ENCODE peak calls at places on chromosome 2, in five cellular contexts. W, G, Z, Y and A are unnamed samples.
A peak's percentile ranks its signal among the peaks of the same experiment; 100 is the strongest.

GRCh38 chr2:67050621-67051020 is 346.5 kb upstream of the ETAA1 start:
- DNase-seq in W (no peak), G (no peak), Z (no peak), Y (peak; percentile 67), A (no peak)

GRCh38 chr2:111157798-111158197 is 37.1 kb downstream of the BCL2L11 start:
- DNase-seq in W (no peak), G (no peak), Z (no peak), Y (no peak), A (no peak)

GRCh38 chr2:6475155-6475940 is 390.4 kb downstream of the CMPK2 start:
- DNase-seq in W (no peak), G (no peak), Z (no peak), Y (no peak), A (no peak)

GRCh38 chr2:16665746-16666452 is at the start of gene CYRIA:
- DNase-seq in W (peak; percentile 70), G (peak; percentile 75), Z (peak; percentile 59), Y (no peak), A (no peak)

GRCh38 chr2:134399096-134399495 is 145.2 kb downstream of the MGAT5 start:
- DNase-seq in W (no peak), G (no peak), Z (no peak), Y (no peak), A (no peak)

GRCh38 chr2:61471905-61472805 is 1.3 kb upstream of the USP34 start:
- DNase-seq in W (no peak), G (no peak), Z (no peak), Y (peak; percentile 29), A (no peak)

GRCh38 chr2:121689356-121689755 is 40.1 kb upstream of the CLASP1 start:
- DNase-seq in W (no peak), G (no peak), Z (peak; percentile 24), Y (peak; percentile 69), A (no peak)

GRCh38 chr2:64846175-64846574 is 143.0 kb upstream of the SLC1A4 start:
- DNase-seq in W (no peak), G (no peak), Z (no peak), Y (peak; percentile 55), A (no peak)

GRCh38 chr2:43605079-43605655 is 9.3 kb upstream of the THADA start:
- DNase-seq in W (no peak), G (no peak), Z (peak; percentile 69), Y (peak; percentile 72), A (no peak)

GRCh38 chr2:164960159-164960558 is 4.8 kb upstream of the SLC38A11 start:
- DNase-seq in W (no peak), G (no peak), Z (no peak), Y (no peak), A (no peak)

GRCh38 chr2:9095690-9096089 is 92.2 kb upstream of the MBOAT2 start:
- DNase-seq in W (peak; percentile 66), G (peak; percentile 34), Z (no peak), Y (peak; percentile 44), A (no peak)

GRCh38 chr2:200797242-200797770 is 14.4 kb upstream of the BZW1 start:
- DNase-seq in W (no peak), G (peak; percentile 37), Z (no peak), Y (peak; percentile 26), A (no peak)

GRCh38 chr2:230418341-230419016 is 2.5 kb downstream of the SP100 start:
- DNase-seq in W (no peak), G (no peak), Z (no peak), Y (peak; percentile 77), A (no peak)

GRCh38 chr2:237281900-237282306 is 132.1 kb downstream of the COL6A3 start:
- DNase-seq in W (no peak), G (no peak), Z (no peak), Y (peak; percentile 97), A (no peak)

GRCh38 chr2:11827547-11827946 is 81.1 kb downstream of the LPIN1 start:
- DNase-seq in W (no peak), G (no peak), Z (no peak), Y (no peak), A (no peak)

GRCh38 chr2:148967056-148967455 is 71.4 kb upstream of the LYPD6B start:
- DNase-seq in W (no peak), G (no peak), Z (no peak), Y (no peak), A (no peak)

GRCh38 chr2:214069254-214069653 is 341.6 kb upstream of the VWC2L start:
- DNase-seq in W (no peak), G (no peak), Z (no peak), Y (peak; percentile 93), A (peak; percentile 89)

GRCh38 chr2:196590286-196590685 is 49.2 kb upstream of the CCDC150 start:
- DNase-seq in W (no peak), G (no peak), Z (no peak), Y (peak; percentile 18), A (no peak)

GRCh38 chr2:217691920-217692666 is 310.7 kb downstream of the TNS1 start:
- DNase-seq in W (no peak), G (peak; percentile 58), Z (peak; percentile 11), Y (peak; percentile 46), A (no peak)

GRCh38 chr2:241019441-241020139 is 21.2 kb downstream of the SNED1 start:
- DNase-seq in W (no peak), G (no peak), Z (no peak), Y (no peak), A (no peak)

GRCh38 chr2:51812138-51812866 is 780.4 kb upstream of the NRXN1 start:
- DNase-seq in W (no peak), G (no peak), Z (no peak), Y (peak; percentile 87), A (no peak)

GRCh38 chr2:240306185-240306584 is 129.3 kb upstream of the GPC1 start:
- DNase-seq in W (no peak), G (no peak), Z (no peak), Y (no peak), A (no peak)

GRCh38 chr2:230701308-230701707 is 11.3 kb upstream of the CAB39 start:
- DNase-seq in W (no peak), G (no peak), Z (no peak), Y (no peak), A (no peak)

GRCh38 chr2:170873035-170873692 is 55.9 kb upstream of the GORASP2 start:
- DNase-seq in W (peak; percentile 54), G (peak; percentile 59), Z (peak; percentile 81), Y (peak; percentile 59), A (no peak)

GRCh38 chr2:5725794-5726463 is 33.7 kb downstream of the SOX11 start:
- DNase-seq in W (no peak), G (no peak), Z (no peak), Y (no peak), A (no peak)

GRCh38 chr2:49332415-49332814 is 178.1 kb upstream of the FSHR start:
- DNase-seq in W (no peak), G (no peak), Z (no peak), Y (no peak), A (no peak)

GRCh38 chr2:73085691-73086090 is 14.2 kb upstream of the SFXN5 start:
- DNase-seq in W (peak; percentile 82), G (peak; percentile 84), Z (peak; percentile 92), Y (peak; percentile 63), A (no peak)

GRCh38 chr2:241499146-241499965 is 9.0 kb downstream of the STK25 start:
- DNase-seq in W (no peak), G (no peak), Z (no peak), Y (no peak), A (no peak)

DNA sequence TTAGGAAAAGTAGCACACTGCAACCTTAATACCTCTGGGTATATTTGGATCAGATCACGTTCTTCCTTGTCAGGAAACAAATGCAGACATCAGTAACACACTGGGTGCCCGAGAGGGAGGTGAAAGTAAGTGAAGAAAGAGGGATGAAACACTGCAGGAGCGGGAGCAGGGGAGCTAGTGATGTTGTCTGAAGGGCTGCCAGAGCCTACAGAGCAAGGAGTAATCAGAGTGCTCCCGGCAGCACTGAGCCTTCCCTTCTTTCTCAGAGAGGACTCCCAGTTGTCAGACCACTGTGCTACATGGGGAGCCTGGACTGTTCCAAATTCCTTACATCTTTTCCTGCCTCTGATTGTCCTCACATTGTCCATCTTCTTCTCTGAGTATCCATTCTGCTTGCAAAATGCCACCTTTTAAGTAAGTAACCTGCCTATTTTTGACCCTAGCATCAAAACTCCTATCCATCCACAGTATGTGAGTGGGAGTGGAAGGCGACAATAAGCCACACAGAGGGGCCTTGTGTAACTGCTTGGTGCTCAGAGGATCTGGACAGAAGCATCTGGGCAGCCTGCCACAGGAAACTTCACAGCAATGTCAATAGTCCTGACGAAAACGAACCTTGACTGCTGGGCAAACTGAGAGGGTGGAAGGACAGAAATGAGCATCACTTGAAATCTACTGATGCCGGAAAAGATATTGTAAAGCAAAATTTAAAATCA is 10.8 kb upstream of the NAB1 start:
- DNase-seq in W (no peak), G (peak; percentile 27), Z (no peak), Y (no peak), A (no peak)
- H3K36me3 ChIP-seq in W (no peaks in the 10 kb centered on the region), G (no peaks in the 10 kb centered on the region), Z (no peaks in the 10 kb centered on the region), Y (no peaks in the 10 kb centered on the region), A (no peaks in the 10 kb centered on the region)

DNA sequence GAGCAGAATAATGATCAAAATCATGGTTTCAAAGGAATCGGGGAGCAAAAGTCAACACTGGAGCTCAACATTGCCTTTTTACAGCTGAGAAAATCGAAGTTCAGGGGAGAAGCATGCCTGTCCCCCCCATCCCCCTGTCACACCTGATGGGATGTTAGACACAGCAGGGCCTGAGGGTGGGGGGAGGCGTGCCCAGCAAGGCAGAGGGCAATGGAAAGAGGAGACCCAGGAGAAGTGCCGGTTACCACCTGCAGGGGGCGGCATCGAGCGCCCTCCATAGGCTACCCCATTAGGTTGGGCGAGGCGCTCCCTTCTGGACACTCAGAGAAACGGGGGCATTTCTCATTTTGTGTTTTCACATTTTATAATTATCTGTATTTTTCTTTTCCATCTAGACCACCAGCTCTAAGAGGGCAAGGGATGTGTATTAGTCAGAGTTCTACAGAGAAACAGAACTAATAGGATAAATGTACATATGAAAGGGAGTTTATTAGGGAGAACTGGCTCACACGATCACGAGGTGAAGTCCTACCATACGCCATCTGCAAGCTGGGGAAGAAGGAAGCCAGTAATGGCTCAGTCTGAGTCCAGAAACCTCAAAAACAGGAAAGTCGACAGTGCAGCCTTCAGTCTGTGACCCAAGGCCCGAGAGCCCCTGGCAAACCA is 271.3 kb downstream of the LRATD1 start:
- DNase-seq in W (no peak), G (no peak), Z (peak; percentile 91), Y (no peak), A (no peak)
- TF ChIP-seq CTCF in W (no peak), G (peak; percentile 18), Z (peak; percentile 99), Y (peak; percentile 22), A (peak; percentile 30)

GRCh38 chr2:218879881-218880748 is 537 bp upstream of the WNT10A start:
- DNase-seq in W (no peak), G (peak; percentile 44), Z (no peak), Y (no peak), A (no peak)
- H3K4me3 ChIP-seq in W (peak overlapping the region; percentile 1), G (peak overlapping the region; percentile 26), Z (no peak overlapping the region), Y (no peak overlapping the region), A (no peak overlapping the region)

DNA sequence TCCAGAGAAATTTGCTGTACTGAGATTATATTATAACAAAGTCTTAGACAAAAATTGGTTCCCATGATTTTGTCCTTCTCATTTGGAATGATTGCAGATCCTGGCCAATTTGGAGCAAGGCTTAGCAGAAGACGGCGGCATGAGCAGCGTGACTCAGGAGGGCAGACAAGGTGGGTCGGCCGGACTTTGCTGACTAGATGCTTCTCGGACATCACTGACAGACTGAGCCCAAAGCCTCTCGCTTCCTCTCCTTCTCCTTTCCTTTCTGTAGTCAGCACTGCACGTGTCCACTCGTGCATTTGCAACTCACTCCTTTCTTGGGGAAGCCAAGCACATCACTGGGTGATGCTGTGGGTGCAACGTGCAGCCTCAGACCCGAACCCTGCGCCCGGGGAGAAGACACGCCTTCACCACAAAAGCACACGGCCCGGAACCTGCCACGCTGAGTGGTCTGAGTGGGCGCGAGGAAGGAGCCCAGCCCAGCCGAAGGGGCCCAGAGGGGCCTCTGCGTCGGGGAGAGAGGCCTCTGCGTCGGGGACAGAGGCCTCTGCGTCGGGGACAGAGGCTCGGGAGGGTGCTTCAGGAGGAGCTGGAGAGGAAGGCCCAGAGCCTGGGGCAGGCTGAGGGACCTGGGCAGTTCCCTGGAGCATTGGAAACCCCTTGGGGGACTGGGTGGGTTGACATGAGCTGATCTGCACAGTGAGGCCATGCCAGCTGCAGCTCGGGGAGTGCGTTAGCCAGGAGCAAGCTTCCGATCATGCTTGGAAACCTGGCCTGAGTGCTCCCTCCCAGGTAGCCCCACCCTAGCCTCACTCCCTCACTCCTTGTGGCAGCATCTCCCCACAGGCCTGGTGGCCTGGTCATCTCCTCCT is 61.6 kb downstream of the ADI1 start:
- DNase-seq in W (peak; percentile 13), G (no peak), Z (no peak), Y (no peak), A (no peak)
- H3K36me3 ChIP-seq in W (no peaks in the 10 kb centered on the region), G (no peaks in the 10 kb centered on the region), Z (peaks cover 21% of the 10 kb centered on the region), Y (peaks cover 29% of the 10 kb centered on the region), A (peaks cover 26% of the 10 kb centered on the region)